ENCODE peak calls at places on chromosomes 7 and 10, in nine cellular contexts. One of them, this sample, is unnamed.

GRCh38 chr10:63346015-63346441 is 119.7 kb downstream of the JMJD1C start:
- DNase-seq in stomach: no peak
- DNase-seq in uterus: no peak
- DNase-seq in upper lobe of left lung: no peak
- DNase-seq in iPS DF 6.9: no peak
- DNase-seq in upper lobe of right lung: no peak
- DNase-seq in CD8-positive, alpha-beta memory T cell: no peak
- DNase-seq in GM23338: no peak
- DNase-seq in CD4-positive, alpha-beta memory T cell: no peak
- DNase-seq in this sample: no peak

GRCh38 chr10:91864744-91865143 is 44.5 kb downstream of the FGFBP3 start:
- DNase-seq in stomach: no peak
- DNase-seq in uterus: no peak
- DNase-seq in upper lobe of left lung: no peak
- DNase-seq in iPS DF 6.9: no peak
- DNase-seq in upper lobe of right lung: no peak
- DNase-seq in CD8-positive, alpha-beta memory T cell: no peak
- DNase-seq in GM23338: no peak
- DNase-seq in CD4-positive, alpha-beta memory T cell: no peak
- DNase-seq in this sample: no peak

GRCh38 chr10:3872700-3873099 is 87.7 kb upstream of the KLF6 start:
- DNase-seq in stomach: no peak
- DNase-seq in uterus: no peak
- DNase-seq in upper lobe of left lung: no peak
- DNase-seq in iPS DF 6.9: no peak
- DNase-seq in upper lobe of right lung: no peak
- DNase-seq in CD8-positive, alpha-beta memory T cell: no peak
- DNase-seq in GM23338: no peak
- DNase-seq in CD4-positive, alpha-beta memory T cell: no peak
- DNase-seq in this sample: no peak

GRCh38 chr7:2980406-2981102 is 63.1 kb downstream of the CARD11 start:
- DNase-seq in stomach: no peak
- DNase-seq in uterus: no peak
- DNase-seq in upper lobe of left lung: peak; percentile 37
- DNase-seq in iPS DF 6.9: no peak
- DNase-seq in upper lobe of right lung: peak; percentile 69
- DNase-seq in CD8-positive, alpha-beta memory T cell: no peak
- DNase-seq in GM23338: no peak
- DNase-seq in CD4-positive, alpha-beta memory T cell: no peak
- DNase-seq in this sample: no peak

GRCh38 chr7:132187869-132188789 is 388.1 kb downstream of the PLXNA4 start:
- DNase-seq in stomach: no peak
- DNase-seq in uterus: no peak
- DNase-seq in upper lobe of left lung: no peak
- DNase-seq in iPS DF 6.9: peak; percentile 71
- DNase-seq in upper lobe of right lung: no peak
- DNase-seq in CD8-positive, alpha-beta memory T cell: no peak
- DNase-seq in GM23338: peak; percentile 96
- DNase-seq in CD4-positive, alpha-beta memory T cell: no peak
- DNase-seq in this sample: no peak

GRCh38 chr10:2120781-2121180 is 383.5 kb upstream of the ADARB2 start:
- DNase-seq in stomach: no peak
- DNase-seq in uterus: no peak
- DNase-seq in upper lobe of left lung: no peak
- DNase-seq in iPS DF 6.9: no peak
- DNase-seq in upper lobe of right lung: no peak
- DNase-seq in CD8-positive, alpha-beta memory T cell: no peak
- DNase-seq in GM23338: no peak
- DNase-seq in CD4-positive, alpha-beta memory T cell: no peak
- DNase-seq in this sample: no peak

GRCh38 chr7:76260171-76260703 is 42.2 kb upstream of the HSPB1 start:
- DNase-seq in stomach: no peak
- DNase-seq in uterus: no peak
- DNase-seq in upper lobe of left lung: peak; percentile 22
- DNase-seq in iPS DF 6.9: peak; percentile 66
- DNase-seq in upper lobe of right lung: no peak
- DNase-seq in CD8-positive, alpha-beta memory T cell: peak; percentile 51
- DNase-seq in GM23338: peak; percentile 96
- DNase-seq in CD4-positive, alpha-beta memory T cell: peak; percentile 21
- DNase-seq in this sample: peak; percentile 69

GRCh38 chr7:43869898-43870240 is 552 bp upstream of the MRPS24 start:
- DNase-seq in stomach: no peak
- DNase-seq in uterus: peak; percentile 51
- DNase-seq in upper lobe of left lung: peak; percentile 58
- DNase-seq in iPS DF 6.9: no peak
- DNase-seq in upper lobe of right lung: no peak
- DNase-seq in CD8-positive, alpha-beta memory T cell: peak; percentile 7
- DNase-seq in GM23338: peak; percentile 16
- DNase-seq in CD4-positive, alpha-beta memory T cell: no peak
- DNase-seq in this sample: no peak

GRCh38 chr10:123634221-123634620 is 31.9 kb upstream of the GPR26 start:
- DNase-seq in stomach: no peak
- DNase-seq in uterus: no peak
- DNase-seq in upper lobe of left lung: no peak
- DNase-seq in iPS DF 6.9: no peak
- DNase-seq in upper lobe of right lung: no peak
- DNase-seq in CD8-positive, alpha-beta memory T cell: no peak
- DNase-seq in GM23338: no peak
- DNase-seq in CD4-positive, alpha-beta memory T cell: no peak
- DNase-seq in this sample: no peak

GRCh38 chr7:129021656-129022055 is 33.3 kb downstream of the TNPO3 start:
- DNase-seq in stomach: no peak
- DNase-seq in uterus: no peak
- DNase-seq in upper lobe of left lung: no peak
- DNase-seq in iPS DF 6.9: no peak
- DNase-seq in upper lobe of right lung: no peak
- DNase-seq in CD8-positive, alpha-beta memory T cell: no peak
- DNase-seq in GM23338: no peak
- DNase-seq in CD4-positive, alpha-beta memory T cell: no peak
- DNase-seq in this sample: no peak

GRCh38 chr10:34627331-34627730 is 187.8 kb downstream of the PARD3 start:
- DNase-seq in stomach: no peak
- DNase-seq in uterus: no peak
- DNase-seq in upper lobe of left lung: no peak
- DNase-seq in iPS DF 6.9: no peak
- DNase-seq in upper lobe of right lung: no peak
- DNase-seq in CD8-positive, alpha-beta memory T cell: no peak
- DNase-seq in GM23338: no peak
- DNase-seq in CD4-positive, alpha-beta memory T cell: no peak
- DNase-seq in this sample: no peak

GRCh38 chr10:71635867-71636266 is 83.7 kb downstream of the C10orf105 start:
- DNase-seq in stomach: no peak
- DNase-seq in uterus: no peak
- DNase-seq in upper lobe of left lung: no peak
- DNase-seq in iPS DF 6.9: no peak
- DNase-seq in upper lobe of right lung: no peak
- DNase-seq in CD8-positive, alpha-beta memory T cell: no peak
- DNase-seq in GM23338: no peak
- DNase-seq in CD4-positive, alpha-beta memory T cell: no peak
- DNase-seq in this sample: no peak

GRCh38 chr10:71633935-71634334 is 85.6 kb downstream of the C10orf105 start:
- DNase-seq in stomach: no peak
- DNase-seq in uterus: no peak
- DNase-seq in upper lobe of left lung: no peak
- DNase-seq in iPS DF 6.9: no peak
- DNase-seq in upper lobe of right lung: no peak
- DNase-seq in CD8-positive, alpha-beta memory T cell: no peak
- DNase-seq in GM23338: no peak
- DNase-seq in CD4-positive, alpha-beta memory T cell: no peak
- DNase-seq in this sample: no peak

GRCh38 chr10:71632896-71633600 is 86.5 kb downstream of the C10orf105 start:
- DNase-seq in stomach: no peak
- DNase-seq in uterus: no peak
- DNase-seq in upper lobe of left lung: no peak
- DNase-seq in iPS DF 6.9: no peak
- DNase-seq in upper lobe of right lung: no peak
- DNase-seq in CD8-positive, alpha-beta memory T cell: no peak
- DNase-seq in GM23338: no peak
- DNase-seq in CD4-positive, alpha-beta memory T cell: no peak
- DNase-seq in this sample: no peak

GRCh38 chr10:71635251-71635866 is 84.2 kb downstream of the C10orf105 start:
- DNase-seq in stomach: no peak
- DNase-seq in uterus: no peak
- DNase-seq in upper lobe of left lung: no peak
- DNase-seq in iPS DF 6.9: no peak
- DNase-seq in upper lobe of right lung: no peak
- DNase-seq in CD8-positive, alpha-beta memory T cell: no peak
- DNase-seq in GM23338: no peak
- DNase-seq in CD4-positive, alpha-beta memory T cell: no peak
- DNase-seq in this sample: no peak

GRCh38 chr10:71634531-71635164 is 84.9 kb downstream of the C10orf105 start:
- DNase-seq in stomach: peak; percentile 68
- DNase-seq in uterus: no peak
- DNase-seq in upper lobe of left lung: no peak
- DNase-seq in iPS DF 6.9: no peak
- DNase-seq in upper lobe of right lung: no peak
- DNase-seq in CD8-positive, alpha-beta memory T cell: no peak
- DNase-seq in GM23338: no peak
- DNase-seq in CD4-positive, alpha-beta memory T cell: no peak
- DNase-seq in this sample: no peak
- H3K27ac ChIP-seq in stomach: no peak overlapping the region
- H3K27ac ChIP-seq in uterus: no peak overlapping the region
- H3K27ac ChIP-seq in upper lobe of left lung: no peak overlapping the region
- H3K27ac ChIP-seq in iPS DF 6.9: no peak overlapping the region
- H3K27ac ChIP-seq in upper lobe of right lung: no peak overlapping the region
- H3K27ac ChIP-seq in CD8-positive, alpha-beta memory T cell: peak overlapping the region; percentile 54
- H3K27ac ChIP-seq in GM23338: no peak overlapping the region
- H3K27ac ChIP-seq in CD4-positive, alpha-beta memory T cell: no peak overlapping the region
- H3K27ac ChIP-seq in this sample: no peak overlapping the region

GRCh38 chr10:100741386-100742066 is 3.9 kb upstream of the PAX2 start:
- DNase-seq in stomach: no peak
- DNase-seq in uterus: no peak
- DNase-seq in upper lobe of left lung: no peak
- DNase-seq in iPS DF 6.9: no peak
- DNase-seq in upper lobe of right lung: no peak
- DNase-seq in CD8-positive, alpha-beta memory T cell: no peak
- DNase-seq in GM23338: peak; percentile 58
- DNase-seq in CD4-positive, alpha-beta memory T cell: no peak
- DNase-seq in this sample: no peak

GRCh38 chr10:100738055-100738827 is 7.1 kb upstream of the PAX2 start:
- DNase-seq in stomach: no peak
- DNase-seq in uterus: no peak
- DNase-seq in upper lobe of left lung: no peak
- DNase-seq in iPS DF 6.9: no peak
- DNase-seq in upper lobe of right lung: peak; percentile 46
- DNase-seq in CD8-positive, alpha-beta memory T cell: no peak
- DNase-seq in GM23338: peak; percentile 51
- DNase-seq in CD4-positive, alpha-beta memory T cell: no peak
- DNase-seq in this sample: no peak

GRCh38 chr10:100737359-100738054 is 7.9 kb upstream of the PAX2 start:
- DNase-seq in stomach: no peak
- DNase-seq in uterus: no peak
- DNase-seq in upper lobe of left lung: no peak
- DNase-seq in iPS DF 6.9: no peak
- DNase-seq in upper lobe of right lung: peak; percentile 51
- DNase-seq in CD8-positive, alpha-beta memory T cell: no peak
- DNase-seq in GM23338: peak; percentile 93
- DNase-seq in CD4-positive, alpha-beta memory T cell: no peak
- DNase-seq in this sample: no peak

GRCh38 chr10:100740476-100741341 is 4.7 kb upstream of the PAX2 start:
- DNase-seq in stomach: no peak
- DNase-seq in uterus: no peak
- DNase-seq in upper lobe of left lung: no peak
- DNase-seq in iPS DF 6.9: no peak
- DNase-seq in upper lobe of right lung: no peak
- DNase-seq in CD8-positive, alpha-beta memory T cell: no peak
- DNase-seq in GM23338: peak; percentile 72
- DNase-seq in CD4-positive, alpha-beta memory T cell: no peak
- DNase-seq in this sample: no peak

GRCh38 chr10:100739516-100740368 is 5.6 kb upstream of the PAX2 start:
- DNase-seq in stomach: no peak
- DNase-seq in uterus: no peak
- DNase-seq in upper lobe of left lung: no peak
- DNase-seq in iPS DF 6.9: no peak
- DNase-seq in upper lobe of right lung: peak; percentile 64
- DNase-seq in CD8-positive, alpha-beta memory T cell: no peak
- DNase-seq in GM23338: peak; percentile 77
- DNase-seq in CD4-positive, alpha-beta memory T cell: no peak
- DNase-seq in this sample: no peak
- H3K27me3 ChIP-seq in stomach: peaks cover 100% of the 10 kb centered on the region
- H3K27me3 ChIP-seq in uterus: peaks cover 40% of the 10 kb centered on the region
- H3K27me3 ChIP-seq in upper lobe of left lung: peaks cover 28% of the 10 kb centered on the region
- H3K27me3 ChIP-seq in iPS DF 6.9: peaks cover 96% of the 10 kb centered on the region
- H3K27me3 ChIP-seq in upper lobe of right lung: peaks cover 98% of the 10 kb centered on the region
- H3K27me3 ChIP-seq in CD8-positive, alpha-beta memory T cell: peaks cover 75% of the 10 kb centered on the region
- H3K27me3 ChIP-seq in GM23338: peaks cover 100% of the 10 kb centered on the region
- H3K27me3 ChIP-seq in CD4-positive, alpha-beta memory T cell: peaks cover 62% of the 10 kb centered on the region
- H3K27me3 ChIP-seq in this sample: peaks cover 35% of the 10 kb centered on the region

DNA sequence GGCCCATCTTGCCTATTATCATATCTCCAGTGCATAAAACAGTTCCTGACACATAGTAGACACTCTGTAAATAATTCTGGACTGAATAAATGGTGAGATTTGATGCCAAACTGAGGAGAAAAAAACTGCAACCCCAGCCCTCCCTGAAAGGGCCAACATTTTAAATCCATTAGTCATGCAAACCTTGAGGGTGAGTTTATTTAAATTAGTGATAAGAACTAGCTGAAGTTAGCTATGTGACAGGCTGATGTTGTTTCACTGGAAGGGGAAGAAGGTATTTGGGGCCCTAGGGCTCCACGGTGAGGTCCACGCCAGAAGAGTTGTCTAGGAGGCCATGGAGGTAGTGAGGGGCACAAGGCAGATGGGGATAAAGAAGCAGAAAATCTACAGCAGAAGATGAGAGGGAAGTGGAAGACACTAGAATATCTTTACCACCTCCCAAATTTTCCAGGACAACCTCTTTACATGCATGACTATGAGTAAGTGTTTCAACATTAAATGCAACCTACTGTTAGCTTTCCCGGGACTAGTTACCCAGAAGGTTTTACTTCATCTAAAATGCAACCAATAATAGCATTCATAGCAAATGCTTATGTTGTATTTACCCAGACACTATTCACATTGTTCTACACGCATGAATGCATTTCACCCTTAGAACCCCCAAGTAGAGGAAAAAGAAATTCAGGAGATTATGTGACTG is 183.2 kb upstream of the LYZL1 start:
- DNase-seq in stomach: no peak
- DNase-seq in uterus: no peak
- DNase-seq in upper lobe of left lung: no peak
- DNase-seq in iPS DF 6.9: no peak
- DNase-seq in upper lobe of right lung: no peak
- DNase-seq in CD8-positive, alpha-beta memory T cell: no peak
- DNase-seq in GM23338: no peak
- DNase-seq in CD4-positive, alpha-beta memory T cell: no peak
- DNase-seq in this sample: no peak
- H3K27ac ChIP-seq in stomach: no peak overlapping the region
- H3K27ac ChIP-seq in uterus: no peak overlapping the region
- H3K27ac ChIP-seq in upper lobe of left lung: no peak overlapping the region
- H3K27ac ChIP-seq in iPS DF 6.9: no peak overlapping the region
- H3K27ac ChIP-seq in upper lobe of right lung: no peak overlapping the region
- H3K27ac ChIP-seq in CD8-positive, alpha-beta memory T cell: no peak overlapping the region
- H3K27ac ChIP-seq in GM23338: no peak overlapping the region
- H3K27ac ChIP-seq in CD4-positive, alpha-beta memory T cell: no peak overlapping the region
- H3K27ac ChIP-seq in this sample: no peak overlapping the region

DNA sequence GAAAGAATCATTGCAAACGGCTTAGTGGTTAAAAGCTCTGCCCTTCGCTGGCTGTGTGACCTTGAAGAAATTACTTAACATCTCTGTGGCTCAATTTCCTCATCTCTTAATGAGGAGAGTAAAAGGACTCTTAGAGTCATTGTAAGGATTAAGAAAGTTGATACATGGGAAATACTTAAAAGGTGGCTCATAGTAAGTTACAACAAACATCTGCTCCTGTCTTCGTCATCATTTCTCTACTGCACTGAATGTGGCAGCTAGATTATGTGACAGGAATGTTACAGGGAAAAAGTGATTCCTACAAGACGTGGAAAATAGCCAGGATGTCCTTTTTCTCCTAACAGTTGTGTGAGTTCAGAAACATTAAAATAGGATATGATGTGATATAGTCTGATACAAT is 184.7 kb downstream of the FRMD4A start:
- DNase-seq in stomach: no peak
- DNase-seq in uterus: no peak
- DNase-seq in upper lobe of left lung: no peak
- DNase-seq in iPS DF 6.9: no peak
- DNase-seq in upper lobe of right lung: no peak
- DNase-seq in CD8-positive, alpha-beta memory T cell: no peak
- DNase-seq in GM23338: no peak
- DNase-seq in CD4-positive, alpha-beta memory T cell: no peak
- DNase-seq in this sample: no peak
- H3K27me3 ChIP-seq in stomach: peaks cover 30% of the 10 kb centered on the region
- H3K27me3 ChIP-seq in uterus: no peaks in the 10 kb centered on the region
- H3K27me3 ChIP-seq in upper lobe of left lung: no peaks in the 10 kb centered on the region
- H3K27me3 ChIP-seq in iPS DF 6.9: no peaks in the 10 kb centered on the region
- H3K27me3 ChIP-seq in upper lobe of right lung: peaks cover 5% of the 10 kb centered on the region
- H3K27me3 ChIP-seq in CD8-positive, alpha-beta memory T cell: peaks cover 5% of the 10 kb centered on the region
- H3K27me3 ChIP-seq in GM23338: no peaks in the 10 kb centered on the region
- H3K27me3 ChIP-seq in CD4-positive, alpha-beta memory T cell: peaks cover 4% of the 10 kb centered on the region
- H3K27me3 ChIP-seq in this sample: no peaks in the 10 kb centered on the region

This sample was measured in naive thymus-derived CD4-positive, alpha-beta T cell.